ENCODE peak calls at places on chromosomes 3 and 15, in ten cellular contexts. U is small intestine, B is H7, A is NCI-H1436 treated with DMSO at 0.1 percent for 48 hours, I is Ammon's horn, N is HS-5, P is NCI-H1092, O is cardiac muscle cell, Y is sigmoid colon, Z is fibroblast of mammary gland. G is an unnamed sample.

GRCh38 chr3:50658416-50658815 is 16.3 kb upstream of the DOCK3 start:
- DNase-seq in U (no peak), B (no peak), A (no peak), I (no peak), N (no peak), P (no peak), O (no peak), Y (no peak), Z (no peak), G (no peak)

GRCh38 chr3:47669026-47669749 is 90.5 kb upstream of the CSPG5 start:
- DNase-seq in U (no peak), B (no peak), A (no peak), I (no peak), N (no peak), P (no peak), O (peak; percentile 19), Y (no peak), Z (peak; percentile 30), G (no peak)

GRCh38 chr15:40754883-40755815 is at the start of gene RMDN3:
- DNase-seq in U (peak; percentile 91), B (peak; percentile 98), A (peak; percentile 64), I (peak; percentile 94), N (peak; percentile 71), P (peak; percentile 81), O (peak; percentile 95), Y (peak; percentile 96), Z (peak; percentile 84), G (peak; percentile 98)

GRCh38 chr3:176584413-176585176 is 612.7 kb downstream of the TBL1XR1 start:
- DNase-seq in U (no peak), B (no peak), A (no peak), I (no peak), N (peak; percentile 49), P (no peak), O (peak; percentile 69), Y (no peak), Z (peak; percentile 68), G (no peak)

GRCh38 chr15:45921978-45922377 is 287.1 kb downstream of the SQOR start:
- DNase-seq in U (no peak), B (no peak), A (no peak), I (no peak), N (no peak), P (no peak), O (no peak), Y (no peak), Z (no peak), G (no peak)

GRCh38 chr15:25801586-25802284 is 61.4 kb downstream of the ATP10A start:
- DNase-seq in U (no peak), B (no peak), A (no peak), I (no peak), N (no peak), P (no peak), O (no peak), Y (no peak), Z (no peak), G (no peak)

GRCh38 chr3:31105438-31106077 is 211.1 kb upstream of the GADL1 start:
- DNase-seq in U (no peak), B (no peak), A (no peak), I (no peak), N (peak; percentile 93), P (no peak), O (peak; percentile 87), Y (no peak), Z (peak; percentile 98), G (no peak)

GRCh38 chr3:36911990-36912804 is 32.7 kb downstream of the TRANK1 start:
- DNase-seq in U (peak; percentile 67), B (no peak), A (no peak), I (peak; percentile 24), N (peak; percentile 31), P (no peak), O (peak; percentile 86), Y (no peak), Z (peak; percentile 88), G (no peak)

GRCh38 chr3:120095226-120096165 is 1.2 kb upstream of the GSK3B start:
- DNase-seq in U (peak; percentile 92), B (peak; percentile 75), A (peak; percentile 67), I (peak; percentile 72), N (peak; percentile 73), P (peak; percentile 75), O (peak; percentile 93), Y (peak; percentile 96), Z (peak; percentile 83), G (peak; percentile 93)

GRCh38 chr15:60890361-60890991 is 338.6 kb downstream of the RORA start:
- DNase-seq in U (no peak), B (no peak), A (no peak), I (no peak), N (no peak), P (no peak), O (no peak), Y (no peak), Z (no peak), G (no peak)

GRCh38 chr15:97521894-97522293 is 438.6 kb upstream of the ARRDC4 start:
- DNase-seq in U (no peak), B (no peak), A (no peak), I (peak; percentile 82), N (no peak), P (no peak), O (peak; percentile 60), Y (peak; percentile 68), Z (no peak), G (peak; percentile 54)

GRCh38 chr15:81117136-81117535 is 16.9 kb upstream of the CFAP161 start:
- DNase-seq in U (no peak), B (no peak), A (no peak), I (no peak), N (no peak), P (no peak), O (peak; percentile 61), Y (no peak), Z (peak; percentile 73), G (no peak)

GRCh38 chr3:44077267-44077666 is 164.4 kb upstream of the TOPAZ1 start:
- DNase-seq in U (no peak), B (peak; percentile 45), A (no peak), I (no peak), N (no peak), P (no peak), O (peak; percentile 18), Y (no peak), Z (no peak), G (peak; percentile 28)

GRCh38 chr3:34035775-34036174 is 237.3 kb downstream of the PDCD6IP start:
- DNase-seq in U (no peak), B (no peak), A (no peak), I (no peak), N (no peak), P (no peak), O (no peak), Y (no peak), Z (no peak), G (no peak)

GRCh38 chr15:49625460-49626036 is 4.7 kb downstream of the DTWD1 start:
- DNase-seq in U (no peak), B (no peak), A (no peak), I (no peak), N (no peak), P (no peak), O (no peak), Y (no peak), Z (peak; percentile 39), G (peak; percentile 8)

GRCh38 chr3:138947303-138948121 is 495 bp downstream of the FOXL2NB start:
- DNase-seq in U (no peak), B (no peak), A (no peak), I (no peak), N (no peak), P (no peak), O (no peak), Y (no peak), Z (no peak), G (peak; percentile 51)

GRCh38 chr3:149473314-149473990 is 1.0 kb upstream of the TM4SF4 start:
- DNase-seq in U (peak; percentile 99), B (no peak), A (no peak), I (no peak), N (peak; percentile 76), P (no peak), O (peak; percentile 60), Y (no peak), Z (peak; percentile 71), G (no peak)

GRCh38 chr3:132347095-132347494 is 29.9 kb downstream of the ACP3 start:
- DNase-seq in U (no peak), B (no peak), A (no peak), I (peak; percentile 61), N (peak; percentile 38), P (no peak), O (peak; percentile 70), Y (no peak), Z (peak; percentile 39), G (no peak)

G was measured in neural progenitor cell.